ENCODE peak calls at places on chromosomes 4 and X, in five cellular contexts. J is brain microvascular endothelial cell, W is cardiac fibroblast, G is fibroblast of pulmonary artery, Q is MM.1S. A is an unnamed sample.

GRCh38 chr4:4995103-4995761 is 24.0 kb downstream of the CYTL1 start:
- DNase-seq in J (peak), W (peak), G (peak), Q (peak), A (peak)

GRCh38 chr4:159950707-159951106 is 847.8 kb downstream of the RAPGEF2 start:
- DNase-seq in J (no peak), W (no peak), G (no peak), Q (no peak), A (no peak)

GRCh38 chr4:76950846-76951321 is 1.3 kb downstream of the SEPTIN11 start:
- DNase-seq in J (no peak), W (peak), G (peak), Q (peak), A (no peak)

GRCh38 chr4:15545371-15545770 is 75.7 kb downstream of the CC2D2A start:
- DNase-seq in J (no peak), W (no peak), G (no peak), Q (no peak), A (no peak)

GRCh38 chrX:121322159-121322558 is 274.7 kb downstream of the GLUD2 start:
- DNase-seq in J (peak), W (no peak), G (no peak), Q (no peak), A (no peak)

GRCh38 chr4:176534566-176534965 is 214.8 kb downstream of the SPCS3 start:
- DNase-seq in J (peak), W (peak), G (peak), Q (no peak), A (no peak)

GRCh38 chr4:113406723-113407016 is 354.9 kb downstream of the CAMK2D start:
- DNase-seq in J (no peak), W (no peak), G (no peak), Q (peak), A (no peak)

GRCh38 chrX:153469811-153470410 is 465 bp downstream of the HAUS7 start:
- DNase-seq in J (no peak), W (peak), G (peak), Q (peak), A (no peak)

GRCh38 chrX:44569122-44569521 is 26.5 kb upstream of the FUNDC1 start:
- DNase-seq in J (no peak), W (no peak), G (no peak), Q (no peak), A (no peak)

GRCh38 chrX:52341493-52341892 is 27.3 kb upstream of the XAGE2 start:
- DNase-seq in J (no peak), W (no peak), G (no peak), Q (no peak), A (no peak)

GRCh38 chrX:70479197-70479969 is 34.7 kb downstream of the DLG3 start:
- DNase-seq in J (peak), W (peak), G (peak), Q (no peak), A (no peak)

GRCh38 chrX:133776072-133776471 is 209.3 kb downstream of the GPC3 start:
- DNase-seq in J (peak), W (no peak), G (no peak), Q (no peak), A (peak)

GRCh38 chr4:10106421-10107039 is 10.1 kb downstream of the WDR1 start:
- DNase-seq in J (peak), W (peak), G (peak), Q (no peak), A (peak)

GRCh38 chr4:85147481-85148076 is 181.1 kb upstream of the WDFY3 start:
- DNase-seq in J (peak), W (peak), G (peak), Q (peak), A (no peak)

GRCh38 chrX:109987884-109988283 is 15.0 kb upstream of the TMEM164 start:
- DNase-seq in J (peak), W (peak), G (peak), Q (no peak), A (no peak)

GRCh38 chr4:71526626-71527406 is 188.0 kb downstream of the SLC4A4 start:
- DNase-seq in J (no peak), W (no peak), G (no peak), Q (no peak), A (no peak)

GRCh38 chrX:129593137-129593536 is 53.1 kb downstream of the OCRL start:
- DNase-seq in J (no peak), W (peak), G (peak), Q (peak), A (no peak)

GRCh38 chrX:101206471-101206870 is 13.1 kb upstream of the DRP2 start:
- DNase-seq in J (peak), W (peak), G (peak), Q (peak), A (no peak)

GRCh38 chrX:102154218-102154860 is 1.4 kb downstream of the BEX5 start:
- DNase-seq in J (no peak), W (no peak), G (no peak), Q (peak), A (no peak)

GRCh38 chr4:174669278-174669677 is 147.0 kb upstream of the HPGD start:
- DNase-seq in J (peak), W (peak), G (peak), Q (no peak), A (no peak)

DNA sequence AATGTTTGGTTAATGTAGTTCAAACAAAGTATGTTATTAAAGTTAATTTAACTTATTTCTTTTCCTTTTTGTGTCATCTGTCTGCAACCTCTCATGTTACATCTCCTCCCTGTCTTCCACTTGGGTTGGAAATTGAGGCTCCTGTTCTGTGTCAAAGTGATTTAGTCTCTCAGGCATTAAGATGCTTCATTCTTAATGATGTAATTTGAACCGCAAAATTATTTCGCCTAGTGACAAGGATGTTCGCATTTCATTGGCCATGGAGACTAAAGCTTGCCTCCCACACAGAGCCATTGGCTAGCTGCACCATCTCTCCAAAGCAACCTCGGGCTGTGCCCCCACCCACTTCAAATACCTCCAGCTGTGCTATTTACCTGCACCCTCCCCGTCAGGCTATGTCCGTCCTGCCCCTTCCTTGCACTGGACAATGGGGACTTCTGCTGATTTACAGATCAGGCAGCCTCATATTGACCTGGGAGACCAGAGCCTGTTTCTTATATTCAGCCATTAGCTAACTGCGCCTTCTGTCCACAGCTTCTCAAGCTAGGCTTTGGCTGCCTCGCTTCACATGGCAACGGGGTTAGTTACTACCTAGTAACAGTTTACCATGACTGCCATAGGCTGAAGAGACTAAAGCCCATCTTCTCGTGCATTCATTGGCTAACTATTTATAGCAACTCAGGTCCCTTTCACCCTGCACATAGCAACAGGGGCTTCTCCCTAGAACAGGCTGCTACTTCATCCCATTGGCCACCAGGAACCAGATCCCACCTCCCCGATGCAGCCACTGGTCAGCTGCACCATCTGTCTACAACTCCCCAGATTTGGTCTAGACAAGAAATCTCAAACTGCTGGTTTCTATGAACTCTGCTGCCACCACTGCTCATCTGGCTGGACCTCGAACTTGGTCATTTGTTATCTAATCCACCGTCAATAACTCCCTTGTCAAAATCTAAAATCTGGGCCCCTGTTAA is 8.6 kb upstream of the ZNF157 start:
- DNase-seq in J (peak), W (peak), G (peak), Q (peak), A (peak)
- TF ChIP-seq CTCF in J (peak), W (no peak), G (peak), Q (peak), A (no peak)

DNA sequence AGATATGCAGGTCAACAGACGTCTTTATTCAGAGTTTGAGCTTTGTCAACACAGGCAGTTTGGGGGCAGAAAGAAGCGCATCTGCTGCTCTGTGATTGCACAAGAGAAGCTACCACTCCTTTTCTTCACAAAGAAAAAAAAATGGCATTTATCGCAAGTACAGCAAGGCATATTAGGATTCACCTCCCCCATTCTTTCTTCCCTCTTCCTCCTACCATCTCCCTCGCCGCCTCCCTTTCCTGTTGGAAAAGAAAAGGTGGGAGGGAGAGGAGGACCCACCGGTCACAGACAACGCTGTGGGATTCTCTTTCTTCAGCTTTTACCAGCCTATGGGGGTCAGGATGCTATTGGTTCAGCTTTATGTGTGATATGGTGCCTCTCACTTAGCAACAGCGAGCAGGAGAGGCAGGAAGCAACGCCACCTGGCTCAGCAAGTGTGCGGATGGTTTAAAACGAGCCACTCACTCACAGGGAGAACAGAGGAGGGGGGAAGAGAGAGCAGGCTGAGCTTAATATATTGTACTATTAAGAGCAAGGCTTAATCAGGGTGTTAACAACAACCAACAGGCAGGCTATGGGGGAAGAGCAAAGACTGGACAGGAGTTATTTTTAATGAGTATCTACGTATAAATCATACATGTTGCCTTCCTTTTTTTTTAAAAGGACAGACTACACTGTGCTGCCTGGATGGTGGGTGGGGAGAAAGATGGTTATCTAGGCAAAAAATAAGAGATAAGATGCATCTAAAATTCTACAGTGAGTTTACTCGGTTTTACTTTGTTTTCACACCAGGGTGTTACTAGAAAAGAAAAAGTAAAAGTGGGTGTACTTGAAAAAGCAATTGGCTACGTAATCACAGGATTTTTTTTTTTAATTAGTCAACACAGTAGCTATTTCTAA is 104.7 kb downstream of the MAML3 start:
- DNase-seq in J (peak), W (peak), G (peak), Q (no peak), A (peak)
- TF ChIP-seq CTCF in J (peak), W (no peak), G (no peak), Q (no peak), A (no peak)

GRCh38 chr4:158500054-158500453 is 21.6 kb upstream of the RXFP1 start:
- DNase-seq in J (no peak), W (no peak), G (no peak), Q (no peak), A (no peak)

GRCh38 chr4:158490629-158491028 is 31.1 kb upstream of the RXFP1 start:
- DNase-seq in J (no peak), W (no peak), G (no peak), Q (no peak), A (no peak)

DNA sequence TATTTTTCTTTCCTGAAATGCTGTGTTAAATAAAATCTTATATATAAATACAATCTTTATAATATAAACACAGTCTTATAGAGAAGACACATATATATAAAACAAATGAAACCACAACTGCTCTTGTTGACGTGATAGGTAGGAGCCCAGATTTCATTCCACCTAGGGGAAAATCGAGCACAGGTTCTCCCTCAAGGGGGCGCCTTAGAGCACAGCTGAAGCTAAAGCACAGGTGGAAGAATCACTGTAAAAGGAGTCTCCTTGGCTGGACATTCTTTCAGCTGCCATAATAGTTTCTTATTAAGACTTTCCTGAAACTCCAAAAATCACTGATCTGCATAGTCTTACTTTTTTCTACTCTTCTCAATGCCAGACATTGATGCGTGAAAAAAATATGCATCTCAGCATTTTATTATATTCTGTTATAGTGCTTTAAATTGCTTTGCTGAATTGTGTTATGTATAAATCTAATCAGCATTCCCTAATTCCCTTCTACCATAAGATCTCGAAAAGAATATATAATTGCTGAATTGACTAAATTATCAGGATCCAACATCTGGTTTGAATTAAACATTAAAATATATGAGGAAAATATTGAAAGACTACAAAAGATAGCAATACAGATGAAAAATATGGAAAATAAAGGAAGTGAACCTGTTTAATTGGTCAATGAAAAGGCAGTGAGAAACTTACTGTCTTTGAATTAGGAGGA is 25.5 kb upstream of the RXFP1 start:
- DNase-seq in J (peak), W (peak), G (peak), Q (peak), A (no peak)
- TF ChIP-seq CTCF in J (peak), W (peak), G (peak), Q (peak), A (no peak)

DNA sequence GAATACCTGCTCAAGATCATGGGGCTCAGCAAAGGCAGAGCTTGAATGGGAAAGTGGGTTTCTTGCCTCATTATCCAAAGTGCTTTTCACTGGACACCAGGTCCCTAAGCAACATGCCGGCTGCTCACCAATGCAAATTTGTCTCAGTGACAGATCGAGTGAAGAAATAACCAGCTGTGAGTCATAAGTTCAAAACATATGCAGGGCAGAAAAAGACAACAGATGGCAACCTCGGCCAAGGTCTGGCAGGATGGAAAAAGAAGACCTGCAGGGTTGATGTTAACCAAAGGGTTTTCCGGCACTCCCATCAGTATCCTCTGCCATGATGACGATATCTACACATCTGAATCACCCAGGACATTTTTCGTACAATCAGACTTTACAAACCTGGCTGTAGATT is 124.1 kb downstream of the AFAP1 start:
- DNase-seq in J (peak), W (peak), G (peak), Q (no peak), A (no peak)
- TF ChIP-seq CTCF in J (peak), W (peak), G (no peak), Q (no peak), A (no peak)

DNA sequence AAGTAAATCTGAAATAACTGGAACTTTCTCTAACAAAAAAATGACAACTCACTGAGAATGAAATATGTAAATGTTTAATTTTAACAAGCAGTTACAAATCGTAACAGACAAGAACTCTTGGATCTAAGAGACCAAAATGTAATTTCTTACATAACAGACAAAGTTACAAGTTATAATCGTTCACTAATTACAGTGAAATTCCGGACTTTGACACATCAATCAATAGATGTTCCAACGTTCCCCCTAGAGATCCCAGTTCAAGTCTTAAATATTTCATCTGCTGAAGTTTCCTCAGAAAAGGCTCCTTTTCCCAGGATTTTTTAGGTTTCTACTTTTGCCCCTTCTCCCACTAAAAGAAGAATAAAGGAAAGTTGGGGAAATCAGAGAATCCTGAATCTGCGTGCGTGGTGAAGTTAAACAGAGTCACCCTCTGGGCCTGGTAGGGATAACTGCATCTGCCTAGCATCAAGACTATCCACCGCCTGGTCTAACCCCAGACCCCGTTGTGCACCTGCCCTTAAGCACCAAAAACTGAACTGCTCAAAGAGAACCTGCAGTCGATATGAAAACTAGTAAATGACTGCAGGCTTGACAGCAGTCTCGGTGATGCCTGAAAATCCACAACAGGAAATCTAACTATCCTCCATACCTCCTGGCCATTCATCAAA is 2.3 kb downstream of the IRF2 start:
- DNase-seq in J (peak), W (no peak), G (peak), Q (peak), A (no peak)
- TF ChIP-seq CTCF in J (no peak), W (no peak), G (no peak), Q (peak), A (no peak)

A was measured in CD8-positive, alpha-beta T cell.